ENCODE peak calls at places on chromosomes 1 and 21, in six cellular contexts. S is mesendoderm, P is IMR-90, B is H1, J is mesenchymal stem cell, X is neuronal stem cell. H is an unnamed sample.

GRCh38 chr1:225909477-225909876 is 14.6 kb downstream of the PYCR2 start:
- DNase-seq in X (no peak), S (no peak), P (no peak), J (no peak), B (no peak), H (no peak)

GRCh38 chr1:11059990-11060948 is at the start of gene SRM:
- DNase-seq in B (no peak), X (peak), S (peak), P (peak), J (peak), H (peak)

GRCh38 chr1:7218210-7218832 is 433.1 kb downstream of the CAMTA1 start:
- DNase-seq in S (peak), B (peak), P (peak), X (peak), J (peak), H (peak)

GRCh38 chr1:34378968-34379729 is 202.4 kb downstream of the C1orf94 start:
- DNase-seq in X (no peak), J (no peak), P (no peak), S (peak), B (no peak), H (no peak)

GRCh38 chr1:177891809-177892208 is 78.0 kb downstream of the SEC16B start:
- DNase-seq in B (no peak), X (no peak), J (no peak), P (no peak), S (no peak), H (no peak)

GRCh38 chr1:88800382-88801051 is 90.8 kb downstream of the GTF2B start:
- DNase-seq in S (peak), J (peak), P (peak), X (no peak), B (no peak), H (no peak)

GRCh38 chr21:25369524-25370300 is 237.6 kb downstream of the MRPL39 start:
- DNase-seq in P (peak), S (no peak), B (no peak), X (no peak), J (no peak), H (no peak)

GRCh38 chr1:245007686-245008085 is 143.3 kb upstream of the HNRNPU start:
- DNase-seq in J (no peak), X (no peak), S (no peak), P (peak), B (no peak), H (no peak)

GRCh38 chr1:204834329-204834728 is 36.3 kb upstream of the NFASC start:
- DNase-seq in J (no peak), B (no peak), S (no peak), X (no peak), P (no peak), H (peak)

GRCh38 chr1:41846595-41846994 is 72.1 kb downstream of the HIVEP3 start:
- DNase-seq in P (peak), J (peak), X (no peak), B (no peak), S (no peak), H (no peak)

GRCh38 chr1:54645806-54646676 is 4.5 kb downstream of the MROH7 start:
- DNase-seq in S (no peak), J (no peak), B (no peak), X (no peak), P (peak), H (no peak)

GRCh38 chr21:27674037-27674436 is 707.1 kb upstream of the ADAMTS5 start:
- DNase-seq in J (peak), X (no peak), P (peak), B (no peak), S (no peak), H (no peak)

GRCh38 chr1:115186871-115187270 is 97.6 kb upstream of the TSPAN2 start:
- DNase-seq in J (no peak), X (no peak), S (no peak), B (no peak), P (no peak), H (no peak)

GRCh38 chr1:177181631-177182291 is 11.0 kb downstream of the BRINP2 start:
- DNase-seq in P (peak), J (peak), X (peak), B (peak), S (peak), H (peak)

GRCh38 chr1:6961905-6962304 is 176.7 kb downstream of the CAMTA1 start:
- DNase-seq in B (peak), J (no peak), P (no peak), X (peak), S (no peak), H (no peak)

GRCh38 chr1:172085372-172085771 is 244.1 kb downstream of the DNM3 start:
- DNase-seq in P (no peak), X (peak), B (no peak), S (no peak), J (no peak), H (no peak)

GRCh38 chr1:245800901-245801605 is 646.3 kb downstream of the KIF26B start:
- DNase-seq in J (no peak), S (no peak), B (no peak), X (no peak), P (peak), H (no peak)

GRCh38 chr1:232542633-232543032 is 87.3 kb downstream of the SIPA1L2 start:
- DNase-seq in S (peak), P (no peak), X (no peak), B (no peak), J (no peak), H (no peak)

GRCh38 chr1:59502009-59502691 is 205.3 kb downstream of the FGGY start:
- DNase-seq in X (no peak), B (no peak), S (no peak), J (no peak), P (no peak), H (no peak)

GRCh38 chr1:227454686-227455085 is 108.7 kb upstream of the ZNF678 start:
- DNase-seq in S (no peak), J (no peak), B (no peak), P (no peak), X (no peak), H (no peak)

GRCh38 chr1:227450489-227450888 is 112.9 kb upstream of the ZNF678 start:
- DNase-seq in J (peak), P (no peak), S (no peak), B (no peak), X (no peak), H (no peak)

GRCh38 chr1:227451062-227451461 is 112.3 kb upstream of the ZNF678 start:
- DNase-seq in X (no peak), J (no peak), P (no peak), B (no peak), S (no peak), H (no peak)

GRCh38 chr1:227451954-227452353 is 111.4 kb upstream of the ZNF678 start:
- DNase-seq in B (no peak), P (no peak), J (no peak), S (no peak), X (no peak), H (no peak)

DNA sequence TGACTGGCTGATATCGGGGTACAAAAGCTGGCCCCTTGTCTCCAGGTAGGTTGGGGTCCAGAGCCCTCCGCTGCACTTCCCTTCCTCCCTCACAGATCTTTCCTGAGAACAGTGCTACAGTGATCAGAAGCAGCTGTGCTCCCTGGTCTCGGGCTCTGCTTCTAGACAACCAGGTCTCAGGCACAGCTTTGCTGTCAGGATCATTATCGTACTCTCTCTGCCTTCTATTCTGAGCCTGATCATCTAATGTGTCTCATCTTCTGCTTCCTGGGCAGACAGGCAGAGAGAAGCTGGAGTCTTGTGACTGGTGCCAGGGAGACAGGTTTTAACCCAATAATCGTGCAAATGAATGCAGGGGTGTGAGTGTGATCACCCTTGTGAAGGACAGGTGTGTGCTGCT is 109.4 kb upstream of the ZNF678 start:
- DNase-seq in S (no peak), J (no peak), X (no peak), B (no peak), P (no peak), H (no peak)
- H2BK15ac ChIP-seq in S (no peak), J (no peak), X (no peak), B (no peak), P (no peak), H (no peak)

GRCh38 chr1:228037401-228038386 is 30.9 kb downstream of the WNT3A start:
- DNase-seq in S (peak), P (peak), X (peak), J (peak), B (no peak), H (peak)
- H3K4me2 ChIP-seq in S (peak), P (peak), X (peak), J (peak), B (peak), H (peak)

GRCh38 chr1:16900771-16901170 is 5.0 kb downstream of the RNU1-2 start:
- DNase-seq in B (no peak), X (no peak), S (no peak), P (no peak), J (no peak), H (no peak)

GRCh38 chr1:16905112-16905855 is 9.5 kb downstream of the RNU1-2 start:
- DNase-seq in S (peak), J (peak), X (peak), B (no peak), P (peak), H (peak)

GRCh38 chr1:16903458-16903796 is 7.6 kb downstream of the RNU1-2 start:
- DNase-seq in B (no peak), X (no peak), P (no peak), J (no peak), S (no peak), H (no peak)

GRCh38 chr1:16904560-16905111 is 8.9 kb downstream of the RNU1-2 start:
- DNase-seq in S (peak), B (peak), X (peak), P (peak), J (peak), H (peak)

DNA sequence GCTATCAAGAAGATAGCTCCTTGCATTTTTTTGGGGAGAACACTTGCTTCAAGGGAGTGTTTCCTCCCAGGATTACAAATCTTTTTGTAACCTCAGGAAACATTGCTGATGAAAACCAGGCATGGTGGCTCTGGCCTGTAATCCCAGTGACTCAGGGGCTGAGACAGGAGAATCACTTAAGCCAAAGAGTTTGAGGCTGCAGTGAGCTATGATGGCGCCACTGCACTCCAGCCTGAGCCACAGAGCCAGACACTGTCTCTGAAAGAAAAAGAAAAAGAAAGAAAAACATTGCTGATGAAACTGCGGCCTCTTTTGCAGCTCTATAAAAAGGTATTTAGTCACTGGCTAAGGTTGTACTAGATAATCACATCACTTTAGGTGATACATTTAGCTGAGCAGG is 7.3 kb downstream of the RNU1-2 start:
- DNase-seq in S (peak), B (no peak), P (peak), X (no peak), J (peak), H (peak)
- H2BK15ac ChIP-seq in S (peak), B (no peak), P (no peak), X (no peak), J (no peak), H (no peak)

GRCh38 chr1:180927348-180927747 is 14.7 kb downstream of the KIAA1614 start:
- DNase-seq in J (no peak), B (no peak), S (no peak), X (no peak), P (no peak), H (no peak)
- H3K4me2 ChIP-seq in J (no peak), B (no peak), S (no peak), X (no peak), P (no peak), H (no peak)

H was measured in H9.